ENCODE peak calls at places on chromosomes 3 and 15, in five cellular contexts. One of them, this sample, is unnamed. For H3K4me1, the result is how much of the 10 kb centered on the place peaks cover.

GRCh38 chr15:55017636-55018035 is 179.1 kb downstream of the RSL24D1 start:
- DNase-seq in adrenal gland: no peak
- DNase-seq in heart right ventricle: no peak
- DNase-seq in upper lobe of left lung: no peak
- DNase-seq in endothelial cell of umbilical vein: no peak
- DNase-seq in this sample: no peak

GRCh38 chr3:154304116-154304786 is 20.0 kb downstream of the DHX36 start:
- DNase-seq in adrenal gland: no peak
- DNase-seq in heart right ventricle: no peak
- DNase-seq in upper lobe of left lung: no peak
- DNase-seq in endothelial cell of umbilical vein: no peak
- DNase-seq in this sample: no peak

GRCh38 chr15:69573815-69574472 is 121.3 kb downstream of the RPLP1 start:
- DNase-seq in adrenal gland: peak
- DNase-seq in heart right ventricle: no peak
- DNase-seq in upper lobe of left lung: no peak
- DNase-seq in endothelial cell of umbilical vein: no peak
- DNase-seq in this sample: no peak

GRCh38 chr15:100703032-100703578 is 100.7 kb downstream of the ASB7 start:
- DNase-seq in adrenal gland: no peak
- DNase-seq in heart right ventricle: no peak
- DNase-seq in upper lobe of left lung: no peak
- DNase-seq in endothelial cell of umbilical vein: peak
- DNase-seq in this sample: no peak

GRCh38 chr3:55547086-55547666 is 60.1 kb upstream of the WNT5A start:
- DNase-seq in adrenal gland: no peak
- DNase-seq in heart right ventricle: no peak
- DNase-seq in upper lobe of left lung: no peak
- DNase-seq in endothelial cell of umbilical vein: no peak
- DNase-seq in this sample: no peak

GRCh38 chr3:14275962-14276909 is 97.6 kb downstream of the LSM3 start:
- DNase-seq in adrenal gland: no peak
- DNase-seq in heart right ventricle: no peak
- DNase-seq in upper lobe of left lung: no peak
- DNase-seq in endothelial cell of umbilical vein: no peak
- DNase-seq in this sample: no peak

GRCh38 chr15:97961067-97961954 is 808 bp downstream of the ARRDC4 start:
- DNase-seq in adrenal gland: peak
- DNase-seq in heart right ventricle: peak
- DNase-seq in upper lobe of left lung: peak
- DNase-seq in endothelial cell of umbilical vein: no peak
- DNase-seq in this sample: peak

GRCh38 chr3:148101061-148101460 is 596.6 kb upstream of the AGTR1 start:
- DNase-seq in adrenal gland: no peak
- DNase-seq in heart right ventricle: no peak
- DNase-seq in upper lobe of left lung: no peak
- DNase-seq in endothelial cell of umbilical vein: no peak
- DNase-seq in this sample: no peak

GRCh38 chr3:122774564-122774963 is 19.1 kb downstream of the HSPBAP1 start:
- DNase-seq in adrenal gland: no peak
- DNase-seq in heart right ventricle: no peak
- DNase-seq in upper lobe of left lung: no peak
- DNase-seq in endothelial cell of umbilical vein: no peak
- DNase-seq in this sample: no peak

GRCh38 chr15:101578443-101578894 is 73.7 kb downstream of the TM2D3 start:
- DNase-seq in adrenal gland: peak
- DNase-seq in heart right ventricle: peak
- DNase-seq in upper lobe of left lung: no peak
- DNase-seq in endothelial cell of umbilical vein: no peak
- DNase-seq in this sample: no peak

GRCh38 chr3:8882171-8882593 is 81.1 kb downstream of the RAD18 start:
- DNase-seq in adrenal gland: no peak
- DNase-seq in heart right ventricle: no peak
- DNase-seq in upper lobe of left lung: no peak
- DNase-seq in endothelial cell of umbilical vein: no peak
- DNase-seq in this sample: no peak

GRCh38 chr3:143608966-143609365 is 239.3 kb downstream of the SLC9A9 start:
- DNase-seq in adrenal gland: no peak
- DNase-seq in heart right ventricle: no peak
- DNase-seq in upper lobe of left lung: no peak
- DNase-seq in endothelial cell of umbilical vein: no peak
- DNase-seq in this sample: no peak

GRCh38 chr3:155714295-155714718 is 30.6 kb downstream of the PLCH1 start:
- DNase-seq in adrenal gland: no peak
- DNase-seq in heart right ventricle: no peak
- DNase-seq in upper lobe of left lung: no peak
- DNase-seq in endothelial cell of umbilical vein: no peak
- DNase-seq in this sample: no peak

GRCh38 chr3:197750396-197750831 is 731 bp downstream of the FYTTD1 start:
- DNase-seq in adrenal gland: peak
- DNase-seq in heart right ventricle: peak
- DNase-seq in upper lobe of left lung: peak
- DNase-seq in endothelial cell of umbilical vein: peak
- DNase-seq in this sample: peak

GRCh38 chr3:106710596-106710995 is 666.6 kb upstream of the CCDC54 start:
- DNase-seq in adrenal gland: no peak
- DNase-seq in heart right ventricle: no peak
- DNase-seq in upper lobe of left lung: no peak
- DNase-seq in endothelial cell of umbilical vein: no peak
- DNase-seq in this sample: no peak

GRCh38 chr15:33699691-33700447 is 268.4 kb upstream of the CHRM5 start:
- DNase-seq in adrenal gland: no peak
- DNase-seq in heart right ventricle: no peak
- DNase-seq in upper lobe of left lung: no peak
- DNase-seq in endothelial cell of umbilical vein: no peak
- DNase-seq in this sample: no peak

GRCh38 chr3:16192176-16192811 is 17.8 kb downstream of the GALNT15 start:
- DNase-seq in adrenal gland: no peak
- DNase-seq in heart right ventricle: no peak
- DNase-seq in upper lobe of left lung: no peak
- DNase-seq in endothelial cell of umbilical vein: no peak
- DNase-seq in this sample: no peak

GRCh38 chr15:42863572-42864239 is 56.9 kb downstream of the TTBK2 start:
- DNase-seq in adrenal gland: no peak
- DNase-seq in heart right ventricle: no peak
- DNase-seq in upper lobe of left lung: no peak
- DNase-seq in endothelial cell of umbilical vein: peak
- DNase-seq in this sample: no peak

GRCh38 chr3:150253622-150254021 is 154.5 kb upstream of the TSC22D2 start:
- DNase-seq in adrenal gland: peak
- DNase-seq in heart right ventricle: no peak
- DNase-seq in upper lobe of left lung: peak
- DNase-seq in endothelial cell of umbilical vein: peak
- DNase-seq in this sample: no peak

GRCh38 chr15:34647569-34648334 is 64.3 kb upstream of the GOLGA8B start:
- DNase-seq in adrenal gland: peak
- DNase-seq in heart right ventricle: no peak
- DNase-seq in upper lobe of left lung: no peak
- DNase-seq in endothelial cell of umbilical vein: no peak
- DNase-seq in this sample: no peak

GRCh38 chr3:8838765-8839423 is 69.5 kb upstream of the OXTR start:
- DNase-seq in adrenal gland: no peak
- DNase-seq in heart right ventricle: no peak
- DNase-seq in upper lobe of left lung: no peak
- DNase-seq in endothelial cell of umbilical vein: no peak
- DNase-seq in this sample: no peak

GRCh38 chr3:25468866-25469319 is 40.8 kb downstream of the RARB start:
- DNase-seq in adrenal gland: peak
- DNase-seq in heart right ventricle: peak
- DNase-seq in upper lobe of left lung: no peak
- DNase-seq in endothelial cell of umbilical vein: peak
- DNase-seq in this sample: peak

GRCh38 chr15:29538110-29538509 is 268.5 kb upstream of the NSMCE3 start:
- DNase-seq in adrenal gland: peak
- DNase-seq in heart right ventricle: no peak
- DNase-seq in upper lobe of left lung: no peak
- DNase-seq in endothelial cell of umbilical vein: no peak
- DNase-seq in this sample: no peak

GRCh38 chr3:87227835-87228144 is 681 bp downstream of the CHMP2B start:
- DNase-seq in adrenal gland: no peak
- DNase-seq in heart right ventricle: no peak
- DNase-seq in upper lobe of left lung: no peak
- DNase-seq in endothelial cell of umbilical vein: no peak
- DNase-seq in this sample: no peak

GRCh38 chr3:55555866-55556621 is 68.9 kb upstream of the WNT5A start:
- DNase-seq in adrenal gland: no peak
- DNase-seq in heart right ventricle: no peak
- DNase-seq in upper lobe of left lung: no peak
- DNase-seq in endothelial cell of umbilical vein: no peak
- DNase-seq in this sample: no peak

GRCh38 chr15:75785771-75786563 is 57.3 kb upstream of the UBE2Q2 start:
- DNase-seq in adrenal gland: no peak
- DNase-seq in heart right ventricle: no peak
- DNase-seq in upper lobe of left lung: no peak
- DNase-seq in endothelial cell of umbilical vein: peak
- DNase-seq in this sample: no peak

GRCh38 chr3:53805463-53806159 is 40.6 kb downstream of the CHDH start:
- DNase-seq in adrenal gland: no peak
- DNase-seq in heart right ventricle: no peak
- DNase-seq in upper lobe of left lung: no peak
- DNase-seq in endothelial cell of umbilical vein: no peak
- DNase-seq in this sample: no peak

GRCh38 chr3:46935989-46936620 is 40.4 kb downstream of the CCDC12 start:
- DNase-seq in adrenal gland: no peak
- DNase-seq in heart right ventricle: no peak
- DNase-seq in upper lobe of left lung: no peak
- DNase-seq in endothelial cell of umbilical vein: no peak
- DNase-seq in this sample: no peak
- H3K4me1 ChIP-seq in adrenal gland: under half
- H3K4me1 ChIP-seq in heart right ventricle: half or more
- H3K4me1 ChIP-seq in upper lobe of left lung: half or more
- H3K4me1 ChIP-seq in endothelial cell of umbilical vein: half or more
- H3K4me1 ChIP-seq in this sample: half or more

GRCh38 chr3:179279294-179279693 is 28.4 kb upstream of the KCNMB3 start:
- DNase-seq in adrenal gland: no peak
- DNase-seq in heart right ventricle: no peak
- DNase-seq in upper lobe of left lung: no peak
- DNase-seq in endothelial cell of umbilical vein: no peak
- DNase-seq in this sample: no peak
- TF ChIP-seq CTCF in adrenal gland: no peak
- TF ChIP-seq CTCF in heart right ventricle: no peak
- TF ChIP-seq CTCF in upper lobe of left lung: no peak
- TF ChIP-seq CTCF in endothelial cell of umbilical vein: no peak
- TF ChIP-seq CTCF in this sample: no peak

GRCh38 chr15:78943692-78944091 is 1.2 kb downstream of the CTSH start:
- DNase-seq in adrenal gland: no peak
- DNase-seq in heart right ventricle: no peak
- DNase-seq in upper lobe of left lung: no peak
- DNase-seq in endothelial cell of umbilical vein: no peak
- DNase-seq in this sample: no peak
- H3K4me3 ChIP-seq in adrenal gland: no peak
- H3K4me3 ChIP-seq in heart right ventricle: peak
- H3K4me3 ChIP-seq in upper lobe of left lung: peak
- H3K4me3 ChIP-seq in endothelial cell of umbilical vein: no peak
- H3K4me3 ChIP-seq in this sample: peak

GRCh38 chr3:30619318-30619717 is 12.9 kb downstream of the TGFBR2 start:
- DNase-seq in adrenal gland: no peak
- DNase-seq in heart right ventricle: no peak
- DNase-seq in upper lobe of left lung: no peak
- DNase-seq in endothelial cell of umbilical vein: no peak
- DNase-seq in this sample: no peak
- H3K4me1 ChIP-seq in adrenal gland: under half
- H3K4me1 ChIP-seq in heart right ventricle: half or more
- H3K4me1 ChIP-seq in upper lobe of left lung: half or more
- H3K4me1 ChIP-seq in endothelial cell of umbilical vein: half or more
- H3K4me1 ChIP-seq in this sample: under half

DNA sequence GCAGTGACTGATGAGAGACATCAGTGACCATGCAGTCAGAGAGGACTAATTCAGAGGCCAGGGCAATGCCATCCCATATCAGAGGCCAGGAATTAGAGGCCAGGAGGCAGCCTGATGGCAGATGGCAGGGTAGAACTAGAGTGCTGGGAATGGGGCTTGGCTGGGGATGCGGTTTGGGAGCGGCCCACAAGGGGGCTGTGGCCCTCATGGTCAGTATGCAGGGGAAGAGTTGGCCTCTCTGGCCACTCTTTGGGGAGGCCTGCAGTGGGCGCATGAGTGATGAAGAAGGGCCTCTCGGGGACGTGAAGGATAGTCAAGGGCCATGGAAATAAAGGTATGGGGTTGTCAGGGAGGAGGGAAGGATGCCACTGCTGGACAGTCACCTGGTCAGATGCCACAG is 101.7 kb downstream of the EEFSEC start:
- DNase-seq in adrenal gland: no peak
- DNase-seq in heart right ventricle: no peak
- DNase-seq in upper lobe of left lung: no peak
- DNase-seq in endothelial cell of umbilical vein: no peak
- DNase-seq in this sample: no peak
- TF ChIP-seq CTCF in adrenal gland: no peak
- TF ChIP-seq CTCF in heart right ventricle: no peak
- TF ChIP-seq CTCF in upper lobe of left lung: no peak
- TF ChIP-seq CTCF in endothelial cell of umbilical vein: no peak
- TF ChIP-seq CTCF in this sample: no peak

GRCh38 chr15:25860885-25861866 is 2.0 kb downstream of the ATP10A start:
- DNase-seq in adrenal gland: no peak
- DNase-seq in heart right ventricle: no peak
- DNase-seq in upper lobe of left lung: no peak
- DNase-seq in endothelial cell of umbilical vein: no peak
- DNase-seq in this sample: no peak
- H3K4me3 ChIP-seq in adrenal gland: peak
- H3K4me3 ChIP-seq in heart right ventricle: peak
- H3K4me3 ChIP-seq in upper lobe of left lung: peak
- H3K4me3 ChIP-seq in endothelial cell of umbilical vein: no peak
- H3K4me3 ChIP-seq in this sample: peak

DNA sequence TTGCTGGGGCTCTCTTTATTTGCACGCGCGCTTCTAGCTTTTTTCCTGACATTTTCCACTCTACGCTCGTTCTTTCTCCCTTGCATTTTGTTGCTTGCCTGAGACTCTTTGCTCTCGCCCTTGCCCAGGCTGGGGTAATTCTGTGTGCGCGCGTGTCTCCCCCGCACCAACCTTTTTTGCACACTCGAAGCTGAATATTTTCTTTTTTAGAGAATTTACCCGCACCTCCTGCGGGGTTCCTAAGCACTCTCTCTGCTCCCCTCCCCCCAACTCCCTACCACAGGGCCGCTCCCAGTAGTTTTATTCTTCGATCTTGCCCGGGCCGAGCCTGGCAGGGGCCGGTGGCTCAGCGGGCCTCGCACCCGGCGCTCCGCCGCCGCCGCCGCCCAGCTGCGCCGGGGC is 732 bp downstream of the FAM43A start:
- DNase-seq in adrenal gland: no peak
- DNase-seq in heart right ventricle: no peak
- DNase-seq in upper lobe of left lung: no peak
- DNase-seq in endothelial cell of umbilical vein: no peak
- DNase-seq in this sample: no peak
- H3K4me1 ChIP-seq in adrenal gland: under half
- H3K4me1 ChIP-seq in heart right ventricle: half or more
- H3K4me1 ChIP-seq in upper lobe of left lung: half or more
- H3K4me1 ChIP-seq in endothelial cell of umbilical vein: under half
- H3K4me1 ChIP-seq in this sample: half or more